ENCODE peak calls at places on chromosomes 11 and 22, in four cellular contexts. S is GM12865, B is progenitor cell of endocrine pancreas, L is testis. C is an unnamed sample.

GRCh38 chr11:68016161-68016903 is 6.2 kb downstream of the ALDH3B1 start:
- DNase-seq in S (no peak), B (no peak), L (no peak), C (peak; percentile 75)

GRCh38 chr22:43375951-43376455 is 32.8 kb upstream of the SCUBE1 start:
- DNase-seq in S (no peak), B (no peak), L (no peak), C (no peak)

GRCh38 chr22:26646158-26646557 is 11.2 kb upstream of the MIAT start:
- DNase-seq in S (no peak), B (no peak), L (no peak), C (peak; percentile 43)

GRCh38 chr11:46886211-46886610 is 32.1 kb downstream of the LRP4 start:
- DNase-seq in S (no peak), B (no peak), L (no peak), C (no peak)

GRCh38 chr22:43994006-43994405 is 30.1 kb upstream of the PARVB start:
- DNase-seq in S (no peak), B (no peak), L (no peak), C (no peak)

GRCh38 chr11:102177126-102177525 is 66.9 kb downstream of the YAP1 start:
- DNase-seq in S (no peak), B (no peak), L (no peak), C (no peak)

GRCh38 chr22:27420817-27421361 is 380.7 kb downstream of the MN1 start:
- DNase-seq in S (no peak), B (no peak), L (peak; percentile 83), C (no peak)

GRCh38 chr11:62383822-62384221 is 35.0 kb upstream of the SCGB1A1 start:
- DNase-seq in S (no peak), B (no peak), L (no peak), C (no peak)

GRCh38 chr11:45662665-45663485 is 2.5 kb downstream of the CHST1 start:
- DNase-seq in S (no peak), B (no peak), L (no peak), C (no peak)

GRCh38 chr11:95571861-95572260 is 217.7 kb downstream of the FAM76B start:
- DNase-seq in S (no peak), B (no peak), L (no peak), C (no peak)

GRCh38 chr11:82899191-82899820 is 924 bp downstream of the PRCP start:
- DNase-seq in S (peak; percentile 24), B (no peak), L (no peak), C (no peak)

GRCh38 chr11:65427691-65428577 is 5.3 kb downstream of the NEAT1 start:
- DNase-seq in S (peak; percentile 74), B (no peak), L (peak; percentile 55), C (no peak)

GRCh38 chr11:125091877-125092664 is 19.4 kb downstream of the TMEM218 start:
- DNase-seq in S (no peak), B (no peak), L (no peak), C (no peak)

GRCh38 chr11:95459268-95460040 is 228.5 kb upstream of the SESN3 start:
- DNase-seq in S (no peak), B (no peak), L (peak; percentile 28), C (no peak)

GRCh38 chr11:48123249-48123875 is 93.2 kb upstream of the OR4B1 start:
- DNase-seq in S (no peak), B (no peak), L (no peak), C (no peak)

GRCh38 chr11:20003357-20003756 is 156.9 kb downstream of the DBX1 start:
- DNase-seq in S (no peak), B (no peak), L (no peak), C (no peak)

GRCh38 chr22:35863432-35863831 is 145.8 kb downstream of the APOL5 start:
- DNase-seq in S (no peak), B (no peak), L (no peak), C (no peak)

GRCh38 chr11:6931146-6931713 is 5.0 kb downstream of the ZNF215 start:
- DNase-seq in S (no peak), B (no peak), L (no peak), C (no peak)

GRCh38 chr11:103877221-103877620 is 159.2 kb upstream of the DDI1 start:
- DNase-seq in S (peak; percentile 19), B (no peak), L (no peak), C (no peak)

GRCh38 chr11:8082391-8083087 is 1.5 kb downstream of the TUB start:
- DNase-seq in S (no peak), B (no peak), L (peak; percentile 48), C (no peak)

GRCh38 chr11:77197626-77198320 is 69.7 kb downstream of the MYO7A start:
- DNase-seq in S (no peak), B (no peak), L (no peak), C (peak; percentile 11)

DNA sequence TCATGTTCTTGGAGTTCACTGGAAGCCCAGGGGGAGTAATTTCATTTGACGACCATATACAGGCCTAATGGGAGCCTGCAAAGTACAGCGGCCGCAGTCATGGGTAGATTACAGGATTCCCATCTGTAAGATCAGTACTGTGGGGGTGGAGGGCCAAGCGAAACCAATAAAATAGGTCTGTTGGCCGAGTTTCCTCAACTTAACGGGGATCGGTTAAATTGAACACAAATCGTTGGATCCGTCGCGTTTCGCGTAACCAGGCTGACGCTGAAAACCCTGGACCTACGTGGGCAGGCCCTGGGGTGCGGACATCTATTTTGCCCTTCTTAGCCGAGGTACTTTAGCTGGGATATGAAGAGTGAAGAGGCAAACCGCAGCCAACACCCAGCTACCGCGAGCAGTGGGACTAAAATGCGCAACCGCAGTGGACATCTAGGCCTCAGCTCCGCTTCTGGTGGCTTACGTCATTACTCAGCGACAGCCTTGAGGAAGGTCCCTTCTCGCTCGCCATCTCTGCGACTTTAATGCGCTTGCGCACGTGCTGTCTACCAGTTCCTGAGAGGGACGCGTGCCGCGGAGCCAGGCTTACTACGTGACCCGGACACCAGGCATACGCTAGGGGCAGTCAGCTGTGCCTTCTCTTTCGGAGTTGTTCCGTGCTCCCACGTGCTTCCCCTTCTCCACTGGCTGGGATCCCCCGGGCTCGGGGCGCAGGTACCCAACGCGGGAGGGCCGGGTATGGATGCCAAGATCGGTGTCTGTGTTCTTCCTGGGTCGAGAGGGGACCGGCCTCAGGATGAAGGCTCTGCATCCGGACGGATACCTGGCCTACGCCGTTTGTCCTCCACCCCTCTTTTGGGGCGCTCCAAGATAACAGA is at the start of gene NAT10:
- DNase-seq in S (peak; percentile 99), B (peak; percentile 92), L (peak; percentile 97), C (peak; percentile 96)
- TF ChIP-seq CTCF in S (peak; percentile 13), B (peak; percentile 26), L (no peak), C (no peak)

DNA sequence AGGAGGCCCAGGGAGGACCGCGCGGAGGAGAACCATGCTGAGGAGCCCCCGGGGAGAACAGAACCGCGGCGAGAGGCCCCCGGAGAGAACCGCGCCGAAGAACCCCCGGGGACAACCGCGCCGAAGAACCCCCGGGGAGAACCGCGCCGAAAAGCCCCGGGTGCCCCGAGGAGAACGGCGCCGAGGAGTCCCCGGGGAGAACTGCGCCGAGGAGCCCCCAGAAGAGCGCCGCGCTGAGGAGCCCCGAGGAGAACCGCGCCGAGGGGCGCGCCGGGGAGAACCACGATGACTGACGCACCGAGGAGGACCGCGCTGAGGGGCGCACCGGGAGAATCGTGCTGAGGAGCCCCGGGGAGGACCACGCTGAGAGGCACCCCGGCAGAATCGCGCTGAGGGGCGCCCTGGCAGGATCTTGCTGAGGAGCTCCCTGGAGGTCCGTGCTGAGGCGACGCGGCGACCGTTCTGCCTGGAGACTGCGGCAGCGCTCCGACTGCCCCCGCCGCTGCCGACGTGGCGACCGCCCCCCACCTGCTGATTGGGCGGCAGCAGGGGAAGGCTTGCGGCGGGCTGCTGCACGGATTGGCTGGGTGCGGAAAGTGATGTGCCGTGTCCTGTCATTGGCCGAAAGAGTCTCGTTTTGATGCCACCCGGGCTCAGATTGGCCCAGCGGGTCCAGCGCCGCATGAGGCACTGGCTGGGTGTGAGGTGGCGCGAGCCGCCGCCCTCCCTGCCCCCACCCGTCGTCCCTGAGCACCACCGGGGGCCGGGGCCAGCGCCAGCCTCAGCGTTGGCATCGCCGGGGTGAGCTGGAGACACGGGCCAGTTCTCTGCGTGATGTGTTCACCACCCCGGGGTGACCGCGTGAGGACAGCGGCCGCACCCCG is at the start of gene KCNQ1OT1:
- DNase-seq in S (peak; percentile 96), B (peak; percentile 70), L (peak; percentile 95), C (peak; percentile 86)
- TF ChIP-seq CTCF in S (no peak), B (no peak), L (no peak), C (no peak)

GRCh38 chr11:114025329-114025907 is 34.1 kb upstream of the ZBTB16 start:
- DNase-seq in S (no peak), B (no peak), L (no peak), C (no peak)

GRCh38 chr11:114027941-114028340 is 31.6 kb upstream of the ZBTB16 start:
- DNase-seq in S (no peak), B (no peak), L (no peak), C (no peak)

GRCh38 chr11:114027396-114027795 is 32.1 kb upstream of the ZBTB16 start:
- DNase-seq in S (no peak), B (no peak), L (no peak), C (no peak)

GRCh38 chr11:114031599-114032320 is 27.8 kb upstream of the ZBTB16 start:
- DNase-seq in S (no peak), B (no peak), L (no peak), C (no peak)

DNA sequence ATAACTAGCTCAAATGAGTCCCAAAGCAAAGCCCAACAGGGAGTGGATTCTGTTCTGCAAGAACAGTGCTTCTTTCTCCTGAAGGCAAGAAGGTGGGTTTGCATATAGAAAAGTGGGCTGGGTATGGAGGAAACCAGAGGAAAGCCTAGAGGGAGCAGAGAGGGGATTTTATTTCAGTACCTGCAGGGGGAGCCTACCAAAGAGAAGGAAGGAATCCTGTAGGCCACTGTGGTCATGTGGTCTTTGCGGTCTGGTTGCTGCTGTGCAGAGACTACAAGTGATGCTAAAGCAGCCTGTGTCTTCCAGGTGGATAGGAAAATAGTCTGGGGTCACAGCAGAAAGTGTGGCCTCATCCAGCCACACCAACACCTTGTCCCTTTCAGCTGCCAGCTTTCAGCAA is 33.2 kb upstream of the ZBTB16 start:
- DNase-seq in S (peak; percentile 18), B (no peak), L (no peak), C (no peak)
- TF ChIP-seq CTCF in S (no peak), B (peak; percentile 46), L (no peak), C (no peak)

GRCh38 chr11:80320765-80321164 is 879.9 kb upstream of the TENM4 start:
- DNase-seq in S (peak; percentile 11), B (no peak), L (no peak), C (no peak)
- TF ChIP-seq CTCF in S (peak; percentile 40), B (no peak), L (peak; percentile 15), C (no peak)

GRCh38 chr22:23901600-23901999 is 7.4 kb downstream of the MIF start:
- DNase-seq in S (no peak), B (no peak), L (no peak), C (no peak)

GRCh38 chr22:23903328-23903971 is 9.3 kb downstream of the MIF start:
- DNase-seq in S (no peak), B (no peak), L (no peak), C (no peak)

GRCh38 chr22:23908561-23909205 is 14.5 kb downstream of the MIF start:
- DNase-seq in S (no peak), B (no peak), L (no peak), C (no peak)

GRCh38 chr22:23906641-23907040 is 12.5 kb downstream of the MIF start:
- DNase-seq in S (no peak), B (no peak), L (no peak), C (no peak)

DNA sequence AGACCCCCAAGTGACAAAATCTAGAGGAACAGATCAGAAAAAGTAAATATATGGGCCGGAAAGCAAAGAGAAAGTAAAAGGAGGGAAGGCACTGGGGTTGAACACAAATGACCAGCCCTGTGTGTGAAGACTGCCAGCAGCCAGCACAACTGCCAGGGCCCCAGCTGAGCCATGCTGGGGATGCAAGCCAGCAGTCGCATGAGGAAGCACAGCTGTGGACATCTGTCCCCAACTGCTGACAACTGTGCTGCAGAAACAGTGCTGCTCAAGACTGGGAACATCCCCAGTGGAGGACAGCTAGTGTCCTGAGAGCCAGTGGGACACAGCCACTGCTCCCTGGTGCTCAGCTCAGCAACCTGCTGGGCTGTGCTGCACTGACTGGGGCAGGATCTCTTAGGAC is 10.7 kb downstream of the MIF start:
- DNase-seq in S (peak; percentile 42), B (no peak), L (no peak), C (peak; percentile 83)
- TF ChIP-seq CTCF in S (no peak), B (no peak), L (no peak), C (no peak)